ENCODE peak calls at places on chromosomes 13 and 19, in eight cellular contexts. One of them, this sample, is unnamed.

GRCh38 chr13:94251801-94252200 is 227.7 kb downstream of the DCT start:
- DNase-seq in NCI-H510A treated with DMSO at 0.1 percent for 48 hours: no peak
- DNase-seq in BE2C: no peak
- DNase-seq in cardiac muscle cell: peak
- DNase-seq in stomach: no peak
- DNase-seq in activated CD8-positive, alpha-beta memory T cell treated with anti-CD3 and anti-CD28 coated beads, Interleukin-2, amount 10 ng/mL, durations not matched to agents 7 days and 5 days: no peak
- DNase-seq in hepatocyte: peak
- DNase-seq in MV-4-11: no peak
- DNase-seq in this sample: no peak

GRCh38 chr13:35475131-35475959 is 1.1 kb downstream of the MAB21L1 start:
- DNase-seq in NCI-H510A treated with DMSO at 0.1 percent for 48 hours: no peak
- DNase-seq in BE2C: peak
- DNase-seq in cardiac muscle cell: peak
- DNase-seq in stomach: peak
- DNase-seq in activated CD8-positive, alpha-beta memory T cell treated with anti-CD3 and anti-CD28 coated beads, Interleukin-2, amount 10 ng/mL, durations not matched to agents 7 days and 5 days: no peak
- DNase-seq in hepatocyte: peak
- DNase-seq in MV-4-11: no peak
- DNase-seq in this sample: no peak

GRCh38 chr13:37068962-37069361 is 9.5 kb upstream of the SUPT20H start:
- DNase-seq in NCI-H510A treated with DMSO at 0.1 percent for 48 hours: peak
- DNase-seq in BE2C: no peak
- DNase-seq in cardiac muscle cell: peak
- DNase-seq in stomach: no peak
- DNase-seq in activated CD8-positive, alpha-beta memory T cell treated with anti-CD3 and anti-CD28 coated beads, Interleukin-2, amount 10 ng/mL, durations not matched to agents 7 days and 5 days: no peak
- DNase-seq in hepatocyte: no peak
- DNase-seq in MV-4-11: no peak
- DNase-seq in this sample: no peak

GRCh38 chr13:29496241-29496712 is 99.2 kb downstream of the SLC7A1 start:
- DNase-seq in NCI-H510A treated with DMSO at 0.1 percent for 48 hours: no peak
- DNase-seq in BE2C: no peak
- DNase-seq in cardiac muscle cell: peak
- DNase-seq in stomach: peak
- DNase-seq in activated CD8-positive, alpha-beta memory T cell treated with anti-CD3 and anti-CD28 coated beads, Interleukin-2, amount 10 ng/mL, durations not matched to agents 7 days and 5 days: no peak
- DNase-seq in hepatocyte: no peak
- DNase-seq in MV-4-11: peak
- DNase-seq in this sample: peak

GRCh38 chr13:82002693-82003092 is 1661.8 kb upstream of the SPRY2 start:
- DNase-seq in NCI-H510A treated with DMSO at 0.1 percent for 48 hours: no peak
- DNase-seq in BE2C: no peak
- DNase-seq in cardiac muscle cell: no peak
- DNase-seq in stomach: no peak
- DNase-seq in activated CD8-positive, alpha-beta memory T cell treated with anti-CD3 and anti-CD28 coated beads, Interleukin-2, amount 10 ng/mL, durations not matched to agents 7 days and 5 days: no peak
- DNase-seq in hepatocyte: peak
- DNase-seq in MV-4-11: no peak
- DNase-seq in this sample: no peak

GRCh38 chr13:33349996-33350826 is 64.7 kb upstream of the STARD13 start:
- DNase-seq in NCI-H510A treated with DMSO at 0.1 percent for 48 hours: no peak
- DNase-seq in BE2C: peak
- DNase-seq in cardiac muscle cell: peak
- DNase-seq in stomach: peak
- DNase-seq in activated CD8-positive, alpha-beta memory T cell treated with anti-CD3 and anti-CD28 coated beads, Interleukin-2, amount 10 ng/mL, durations not matched to agents 7 days and 5 days: no peak
- DNase-seq in hepatocyte: peak
- DNase-seq in MV-4-11: no peak
- DNase-seq in this sample: peak

GRCh38 chr13:105276571-105276970 is 1258.9 kb downstream of the EFNB2 start:
- DNase-seq in NCI-H510A treated with DMSO at 0.1 percent for 48 hours: peak
- DNase-seq in BE2C: no peak
- DNase-seq in cardiac muscle cell: no peak
- DNase-seq in stomach: no peak
- DNase-seq in activated CD8-positive, alpha-beta memory T cell treated with anti-CD3 and anti-CD28 coated beads, Interleukin-2, amount 10 ng/mL, durations not matched to agents 7 days and 5 days: no peak
- DNase-seq in hepatocyte: no peak
- DNase-seq in MV-4-11: no peak
- DNase-seq in this sample: no peak

GRCh38 chr19:36103842-36104552 is 6.9 kb upstream of the OVOL3 start:
- DNase-seq in NCI-H510A treated with DMSO at 0.1 percent for 48 hours: no peak
- DNase-seq in BE2C: no peak
- DNase-seq in cardiac muscle cell: no peak
- DNase-seq in stomach: no peak
- DNase-seq in activated CD8-positive, alpha-beta memory T cell treated with anti-CD3 and anti-CD28 coated beads, Interleukin-2, amount 10 ng/mL, durations not matched to agents 7 days and 5 days: no peak
- DNase-seq in hepatocyte: no peak
- DNase-seq in MV-4-11: no peak
- DNase-seq in this sample: no peak

GRCh38 chr19:39563408-39563807 is 23.4 kb upstream of the EID2 start:
- DNase-seq in NCI-H510A treated with DMSO at 0.1 percent for 48 hours: no peak
- DNase-seq in BE2C: no peak
- DNase-seq in cardiac muscle cell: peak
- DNase-seq in stomach: no peak
- DNase-seq in activated CD8-positive, alpha-beta memory T cell treated with anti-CD3 and anti-CD28 coated beads, Interleukin-2, amount 10 ng/mL, durations not matched to agents 7 days and 5 days: no peak
- DNase-seq in hepatocyte: no peak
- DNase-seq in MV-4-11: no peak
- DNase-seq in this sample: no peak

GRCh38 chr19:17902701-17903100 is 30.1 kb upstream of the CCDC124 start:
- DNase-seq in NCI-H510A treated with DMSO at 0.1 percent for 48 hours: no peak
- DNase-seq in BE2C: no peak
- DNase-seq in cardiac muscle cell: peak
- DNase-seq in stomach: no peak
- DNase-seq in activated CD8-positive, alpha-beta memory T cell treated with anti-CD3 and anti-CD28 coated beads, Interleukin-2, amount 10 ng/mL, durations not matched to agents 7 days and 5 days: no peak
- DNase-seq in hepatocyte: no peak
- DNase-seq in MV-4-11: peak
- DNase-seq in this sample: no peak

GRCh38 chr13:21504379-21504778 is 45.3 kb upstream of the ZDHHC20 start:
- DNase-seq in NCI-H510A treated with DMSO at 0.1 percent for 48 hours: no peak
- DNase-seq in BE2C: peak
- DNase-seq in cardiac muscle cell: no peak
- DNase-seq in stomach: no peak
- DNase-seq in activated CD8-positive, alpha-beta memory T cell treated with anti-CD3 and anti-CD28 coated beads, Interleukin-2, amount 10 ng/mL, durations not matched to agents 7 days and 5 days: no peak
- DNase-seq in hepatocyte: no peak
- DNase-seq in MV-4-11: no peak
- DNase-seq in this sample: no peak

GRCh38 chr19:45629704-45630103 is 9.5 kb downstream of the EML2 start:
- DNase-seq in NCI-H510A treated with DMSO at 0.1 percent for 48 hours: no peak
- DNase-seq in BE2C: no peak
- DNase-seq in cardiac muscle cell: no peak
- DNase-seq in stomach: no peak
- DNase-seq in activated CD8-positive, alpha-beta memory T cell treated with anti-CD3 and anti-CD28 coated beads, Interleukin-2, amount 10 ng/mL, durations not matched to agents 7 days and 5 days: no peak
- DNase-seq in hepatocyte: no peak
- DNase-seq in MV-4-11: no peak
- DNase-seq in this sample: no peak

This sample was measured in prostate gland.